ENCODE peak calls at places on chromosomes 2 and 18, in four cellular contexts. M is adrenal gland, G is nephron progenitor cell, X is HFFc6. U is an unnamed sample.

GRCh38 chr2:201827621-201828020 is 21.3 kb downstream of the CDK15 start:
- DNase-seq in M (no peak), G (no peak), X (no peak), U (peak)

GRCh38 chr2:85088921-85089320 is 44.3 kb upstream of the TCF7L1 start:
- DNase-seq in M (no peak), G (no peak), X (no peak), U (no peak)

GRCh38 chr2:46645681-46646162 is 166.4 kb downstream of the TMEM247 start:
- DNase-seq in M (peak), G (no peak), X (peak), U (peak)

GRCh38 chr18:32177530-32177929 is 12.3 kb upstream of the MEP1B start:
- DNase-seq in M (no peak), G (no peak), X (no peak), U (no peak)

GRCh38 chr18:830315-830901 is 18.4 kb upstream of the YES1 start:
- DNase-seq in M (peak), G (no peak), X (no peak), U (no peak)

GRCh38 chr2:171545086-171545485 is 22.8 kb downstream of the CYBRD1 start:
- DNase-seq in M (no peak), G (no peak), X (no peak), U (no peak)

GRCh38 chr2:157967856-157968255 is 91.7 kb upstream of the ACVR1 start:
- DNase-seq in M (no peak), G (no peak), X (no peak), U (no peak)

GRCh38 chr2:68438455-68439303 is 28.4 kb downstream of the FBXO48 start:
- DNase-seq in M (no peak), G (no peak), X (no peak), U (no peak)

GRCh38 chr2:205580591-205580990 is 101.7 kb upstream of the NRP2 start:
- DNase-seq in M (no peak), G (no peak), X (peak), U (peak)

GRCh38 chr2:143608758-143609157 is 479.5 kb downstream of the ARHGAP15 start:
- DNase-seq in M (no peak), G (no peak), X (no peak), U (no peak)

GRCh38 chr2:231781798-231782726 is 980 bp upstream of the PDE6D start:
- DNase-seq in M (peak), G (no peak), X (peak), U (peak)

GRCh38 chr2:191150121-191150450 is 708 bp downstream of the STAT4 start:
- DNase-seq in M (no peak), G (no peak), X (no peak), U (no peak)

U was measured in AG08395.